ENCODE peak calls at places on chromosomes 13 and 19, in six cellular contexts. One of them, this sample, is unnamed.

GRCh38 chr19:42468273-42468796 is 25.6 kb upstream of the CXCL17 start:
- DNase-seq in IMR-90: peak; percentile 62
- DNase-seq in H9: no peak
- DNase-seq in H1: no peak
- DNase-seq in neuronal stem cell: no peak
- DNase-seq in trophoblast cell: peak; percentile 65
- DNase-seq in this sample: peak; percentile 58

GRCh38 chr19:29418106-29418684 is 107.6 kb upstream of the VSTM2B start:
- DNase-seq in IMR-90: no peak
- DNase-seq in H9: no peak
- DNase-seq in H1: no peak
- DNase-seq in neuronal stem cell: no peak
- DNase-seq in trophoblast cell: no peak
- DNase-seq in this sample: no peak

GRCh38 chr19:51647318-51647717 is 693 bp upstream of the SIGLEC14 start:
- DNase-seq in IMR-90: no peak
- DNase-seq in H9: no peak
- DNase-seq in H1: no peak
- DNase-seq in neuronal stem cell: no peak
- DNase-seq in trophoblast cell: no peak
- DNase-seq in this sample: no peak

GRCh38 chr13:61774903-61775302 is 359.3 kb upstream of the PCDH20 start:
- DNase-seq in IMR-90: no peak
- DNase-seq in H9: no peak
- DNase-seq in H1: no peak
- DNase-seq in neuronal stem cell: no peak
- DNase-seq in trophoblast cell: no peak
- DNase-seq in this sample: no peak

GRCh38 chr19:37217855-37218591 is at the start of gene ZNF383:
- DNase-seq in IMR-90: peak; percentile 84
- DNase-seq in H9: peak; percentile 95
- DNase-seq in H1: peak; percentile 92
- DNase-seq in neuronal stem cell: peak; percentile 82
- DNase-seq in trophoblast cell: peak; percentile 92
- DNase-seq in this sample: peak; percentile 91

GRCh38 chr19:41705393-41706174 is 2.8 kb upstream of the CEACAM5 start:
- DNase-seq in IMR-90: no peak
- DNase-seq in H9: peak; percentile 67
- DNase-seq in H1: no peak
- DNase-seq in neuronal stem cell: peak; percentile 4
- DNase-seq in trophoblast cell: no peak
- DNase-seq in this sample: no peak

GRCh38 chr13:46668302-46668720 is 115.3 kb downstream of the LRCH1 start:
- DNase-seq in IMR-90: peak; percentile 95
- DNase-seq in H9: no peak
- DNase-seq in H1: no peak
- DNase-seq in neuronal stem cell: no peak
- DNase-seq in trophoblast cell: no peak
- DNase-seq in this sample: peak; percentile 74

GRCh38 chr19:39182174-39182505 is 14.6 kb upstream of the NCCRP1 start:
- DNase-seq in IMR-90: no peak
- DNase-seq in H9: no peak
- DNase-seq in H1: no peak
- DNase-seq in neuronal stem cell: no peak
- DNase-seq in trophoblast cell: peak; percentile 60
- DNase-seq in this sample: no peak

GRCh38 chr13:27847669-27848068 is 55.4 kb downstream of the GSX1 start:
- DNase-seq in IMR-90: no peak
- DNase-seq in H9: no peak
- DNase-seq in H1: no peak
- DNase-seq in neuronal stem cell: no peak
- DNase-seq in trophoblast cell: no peak
- DNase-seq in this sample: no peak
- H3K27me3 ChIP-seq in IMR-90: peaks cover 4% of the 10 kb centered on the region
- H3K27me3 ChIP-seq in H9: no peaks in the 10 kb centered on the region
- H3K27me3 ChIP-seq in H1: peaks cover 2% of the 10 kb centered on the region
- H3K27me3 ChIP-seq in neuronal stem cell: no peaks in the 10 kb centered on the region
- H3K27me3 ChIP-seq in trophoblast cell: no peaks in the 10 kb centered on the region
- H3K27me3 ChIP-seq in this sample: peaks cover 11% of the 10 kb centered on the region

GRCh38 chr19:11073568-11073967 is 15.7 kb upstream of the LDLR start:
- DNase-seq in IMR-90: no peak
- DNase-seq in H9: no peak
- DNase-seq in H1: no peak
- DNase-seq in neuronal stem cell: no peak
- DNase-seq in trophoblast cell: no peak
- DNase-seq in this sample: no peak

GRCh38 chr19:11067356-11068113 is 21.7 kb upstream of the LDLR start:
- DNase-seq in IMR-90: peak; percentile 41
- DNase-seq in H9: no peak
- DNase-seq in H1: no peak
- DNase-seq in neuronal stem cell: no peak
- DNase-seq in trophoblast cell: peak; percentile 52
- DNase-seq in this sample: peak; percentile 25

GRCh38 chr19:11066326-11066725 is 22.9 kb upstream of the LDLR start:
- DNase-seq in IMR-90: no peak
- DNase-seq in H9: no peak
- DNase-seq in H1: no peak
- DNase-seq in neuronal stem cell: no peak
- DNase-seq in trophoblast cell: peak; percentile 97
- DNase-seq in this sample: no peak

GRCh38 chr19:11070123-11070522 is 19.1 kb upstream of the LDLR start:
- DNase-seq in IMR-90: no peak
- DNase-seq in H9: no peak
- DNase-seq in H1: no peak
- DNase-seq in neuronal stem cell: no peak
- DNase-seq in trophoblast cell: no peak
- DNase-seq in this sample: no peak

GRCh38 chr19:11069451-11070009 is 19.7 kb upstream of the LDLR start:
- DNase-seq in IMR-90: no peak
- DNase-seq in H9: no peak
- DNase-seq in H1: no peak
- DNase-seq in neuronal stem cell: no peak
- DNase-seq in trophoblast cell: no peak
- DNase-seq in this sample: no peak
- H4K91ac ChIP-seq in IMR-90: no peak overlapping the region
- H4K91ac ChIP-seq in H9: no peak overlapping the region
- H4K91ac ChIP-seq in H1: no peak overlapping the region
- H4K91ac ChIP-seq in neuronal stem cell: no peak overlapping the region
- H4K91ac ChIP-seq in trophoblast cell: no peak overlapping the region
- H4K91ac ChIP-seq in this sample: no peak overlapping the region

GRCh38 chr19:13152356-13152853 is 2.2 kb downstream of the IER2 start:
- DNase-seq in IMR-90: no peak
- DNase-seq in H9: no peak
- DNase-seq in H1: no peak
- DNase-seq in neuronal stem cell: no peak
- DNase-seq in trophoblast cell: peak; percentile 50
- DNase-seq in this sample: no peak

GRCh38 chr19:13154911-13155471 is 4.8 kb downstream of the IER2 start:
- DNase-seq in IMR-90: peak; percentile 65
- DNase-seq in H9: peak; percentile 92
- DNase-seq in H1: peak; percentile 90
- DNase-seq in neuronal stem cell: peak; percentile 67
- DNase-seq in trophoblast cell: peak; percentile 96
- DNase-seq in this sample: peak; percentile 93

GRCh38 chr19:13152854-13153626 is 2.8 kb downstream of the IER2 start:
- DNase-seq in IMR-90: peak; percentile 93
- DNase-seq in H9: peak; percentile 96
- DNase-seq in H1: peak; percentile 99
- DNase-seq in neuronal stem cell: peak; percentile 98
- DNase-seq in trophoblast cell: peak; percentile 91
- DNase-seq in this sample: peak; percentile 98

GRCh38 chr19:13154241-13154778 is 4.1 kb downstream of the IER2 start:
- DNase-seq in IMR-90: peak; percentile 95
- DNase-seq in H9: peak; percentile 41
- DNase-seq in H1: peak; percentile 53
- DNase-seq in neuronal stem cell: peak; percentile 46
- DNase-seq in trophoblast cell: peak; percentile 81
- DNase-seq in this sample: peak; percentile 82

DNA sequence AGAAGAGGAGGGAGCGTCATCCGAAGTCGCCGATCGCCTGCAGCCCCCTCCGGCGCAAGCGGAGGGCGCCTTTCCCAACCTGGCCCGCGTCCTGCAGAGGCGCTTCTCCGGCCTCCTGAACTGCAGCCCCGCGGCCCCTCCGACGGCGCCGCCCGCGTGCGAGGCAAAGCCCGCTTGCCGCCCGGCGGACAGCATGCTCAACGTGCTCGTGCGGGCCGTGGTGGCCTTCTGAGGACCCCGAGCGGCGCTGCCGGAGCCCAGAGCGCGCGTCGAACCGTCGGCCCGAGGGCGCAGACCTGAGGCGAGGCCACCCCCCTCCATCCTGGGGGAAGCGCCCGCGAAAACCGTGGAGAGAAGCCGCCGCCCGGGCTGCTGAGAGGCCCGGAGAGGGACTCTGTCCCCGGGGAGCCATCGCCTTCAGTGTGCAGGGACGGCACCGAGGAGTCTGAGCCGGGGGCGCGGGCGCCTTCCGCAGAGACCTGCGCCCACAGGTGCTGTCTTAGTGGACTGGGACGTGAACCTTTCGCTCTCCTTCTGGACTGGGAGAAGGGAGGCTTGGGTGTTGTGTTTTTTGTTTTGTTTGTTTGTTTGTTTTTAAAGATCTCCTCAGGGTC is 3.5 kb downstream of the IER2 start:
- DNase-seq in IMR-90: no peak
- DNase-seq in H9: no peak
- DNase-seq in H1: no peak
- DNase-seq in neuronal stem cell: peak; percentile 48
- DNase-seq in trophoblast cell: no peak
- DNase-seq in this sample: no peak
- H2BK5ac ChIP-seq in IMR-90: peak overlapping the region; percentile 88
- H2BK5ac ChIP-seq in H9: no peak overlapping the region
- H2BK5ac ChIP-seq in H1: peak overlapping the region; percentile 99
- H2BK5ac ChIP-seq in neuronal stem cell: peak overlapping the region; percentile 79
- H2BK5ac ChIP-seq in trophoblast cell: peak overlapping the region; percentile 84
- H2BK5ac ChIP-seq in this sample: peak overlapping the region; percentile 94

GRCh38 chr19:35848919-35849505 is 3.3 kb downstream of the NPHS1 start:
- DNase-seq in IMR-90: no peak
- DNase-seq in H9: no peak
- DNase-seq in H1: no peak
- DNase-seq in neuronal stem cell: no peak
- DNase-seq in trophoblast cell: no peak
- DNase-seq in this sample: no peak

GRCh38 chr19:35851213-35852028 is 883 bp downstream of the NPHS1 start:
- DNase-seq in IMR-90: no peak
- DNase-seq in H9: peak; percentile 84
- DNase-seq in H1: peak; percentile 89
- DNase-seq in neuronal stem cell: no peak
- DNase-seq in trophoblast cell: no peak
- DNase-seq in this sample: no peak

GRCh38 chr19:35846038-35846668 is 6.2 kb downstream of the NPHS1 start:
- DNase-seq in IMR-90: no peak
- DNase-seq in H9: peak; percentile 71
- DNase-seq in H1: peak; percentile 61
- DNase-seq in neuronal stem cell: no peak
- DNase-seq in trophoblast cell: no peak
- DNase-seq in this sample: peak; percentile 8

GRCh38 chr19:35847911-35848310 is 4.4 kb downstream of the NPHS1 start:
- DNase-seq in IMR-90: no peak
- DNase-seq in H9: no peak
- DNase-seq in H1: no peak
- DNase-seq in neuronal stem cell: no peak
- DNase-seq in trophoblast cell: no peak
- DNase-seq in this sample: no peak

GRCh38 chr19:35848486-35848885 is 3.8 kb downstream of the NPHS1 start:
- DNase-seq in IMR-90: no peak
- DNase-seq in H9: no peak
- DNase-seq in H1: no peak
- DNase-seq in neuronal stem cell: no peak
- DNase-seq in trophoblast cell: no peak
- DNase-seq in this sample: no peak
- H3K27me3 ChIP-seq in IMR-90: peaks cover 77% of the 10 kb centered on the region
- H3K27me3 ChIP-seq in H9: peaks cover 18% of the 10 kb centered on the region
- H3K27me3 ChIP-seq in H1: peaks cover 31% of the 10 kb centered on the region
- H3K27me3 ChIP-seq in neuronal stem cell: peaks cover 19% of the 10 kb centered on the region
- H3K27me3 ChIP-seq in trophoblast cell: peaks cover 27% of the 10 kb centered on the region
- H3K27me3 ChIP-seq in this sample: peaks cover 96% of the 10 kb centered on the region

GRCh38 chr19:40231544-40232424 is 5.3 kb upstream of the CCNP start:
- DNase-seq in IMR-90: no peak
- DNase-seq in H9: peak; percentile 69
- DNase-seq in H1: no peak
- DNase-seq in neuronal stem cell: no peak
- DNase-seq in trophoblast cell: no peak
- DNase-seq in this sample: peak; percentile 26
- H4K91ac ChIP-seq in IMR-90: peak overlapping the region; percentile 39
- H4K91ac ChIP-seq in H9: no peak overlapping the region
- H4K91ac ChIP-seq in H1: peak overlapping the region; percentile 44
- H4K91ac ChIP-seq in neuronal stem cell: no peak overlapping the region
- H4K91ac ChIP-seq in trophoblast cell: peak overlapping the region; percentile 8
- H4K91ac ChIP-seq in this sample: peak overlapping the region; percentile 92

GRCh38 chr19:1189419-1189818 is 15.4 kb upstream of the SBNO2 start:
- DNase-seq in IMR-90: peak; percentile 35
- DNase-seq in H9: no peak
- DNase-seq in H1: no peak
- DNase-seq in neuronal stem cell: no peak
- DNase-seq in trophoblast cell: no peak
- DNase-seq in this sample: no peak
- H2BK5ac ChIP-seq in IMR-90: no peak overlapping the region
- H2BK5ac ChIP-seq in H9: no peak overlapping the region
- H2BK5ac ChIP-seq in H1: peak overlapping the region; percentile 21
- H2BK5ac ChIP-seq in neuronal stem cell: no peak overlapping the region
- H2BK5ac ChIP-seq in trophoblast cell: peak overlapping the region; percentile 81
- H2BK5ac ChIP-seq in this sample: no peak overlapping the region

DNA sequence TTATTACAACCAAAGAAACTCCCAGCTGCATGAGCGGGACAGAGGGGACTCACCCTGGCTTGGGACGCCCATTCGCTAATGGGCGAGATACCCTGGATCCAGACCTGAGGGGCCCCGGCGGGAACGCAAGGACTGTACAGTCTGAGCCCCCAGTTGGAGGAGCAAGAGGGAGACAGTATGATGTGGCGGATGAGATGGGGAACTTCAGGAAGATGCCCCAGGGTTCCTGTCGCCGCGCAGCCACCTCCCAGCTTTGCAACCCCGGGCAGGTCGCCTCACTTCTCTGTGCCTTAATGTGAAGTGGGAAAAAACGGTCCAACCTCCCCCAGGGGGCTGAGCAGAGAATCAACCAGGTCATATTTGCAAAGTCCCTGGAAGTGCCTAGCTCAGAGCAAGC is 2.5 kb downstream of the NPAS1 start:
- DNase-seq in IMR-90: no peak
- DNase-seq in H9: peak; percentile 27
- DNase-seq in H1: no peak
- DNase-seq in neuronal stem cell: no peak
- DNase-seq in trophoblast cell: no peak
- DNase-seq in this sample: no peak
- H3K27me3 ChIP-seq in IMR-90: peaks cover 52% of the 10 kb centered on the region
- H3K27me3 ChIP-seq in H9: peaks cover 39% of the 10 kb centered on the region
- H3K27me3 ChIP-seq in H1: peaks cover 48% of the 10 kb centered on the region
- H3K27me3 ChIP-seq in neuronal stem cell: peaks cover 31% of the 10 kb centered on the region
- H3K27me3 ChIP-seq in trophoblast cell: peaks cover 46% of the 10 kb centered on the region
- H3K27me3 ChIP-seq in this sample: peaks cover 58% of the 10 kb centered on the region

GRCh38 chr13:34647379-34647778 is 294.7 kb upstream of the NBEA start:
- DNase-seq in IMR-90: no peak
- DNase-seq in H9: no peak
- DNase-seq in H1: no peak
- DNase-seq in neuronal stem cell: no peak
- DNase-seq in trophoblast cell: no peak
- DNase-seq in this sample: no peak
- H4K91ac ChIP-seq in IMR-90: no peak overlapping the region
- H4K91ac ChIP-seq in H9: no peak overlapping the region
- H4K91ac ChIP-seq in H1: no peak overlapping the region
- H4K91ac ChIP-seq in neuronal stem cell: no peak overlapping the region
- H4K91ac ChIP-seq in trophoblast cell: no peak overlapping the region
- H4K91ac ChIP-seq in this sample: no peak overlapping the region

GRCh38 chr19:35643255-35644205 is 2.0 kb downstream of the ETV2 start:
- DNase-seq in IMR-90: peak; percentile 60
- DNase-seq in H9: peak; percentile 94
- DNase-seq in H1: peak; percentile 93
- DNase-seq in neuronal stem cell: peak; percentile 87
- DNase-seq in trophoblast cell: peak; percentile 84
- DNase-seq in this sample: peak; percentile 88
- H2BK5ac ChIP-seq in IMR-90: peak overlapping the region; percentile 62
- H2BK5ac ChIP-seq in H9: no peak overlapping the region
- H2BK5ac ChIP-seq in H1: peak overlapping the region; percentile 66
- H2BK5ac ChIP-seq in neuronal stem cell: peak overlapping the region; percentile 89
- H2BK5ac ChIP-seq in trophoblast cell: peak overlapping the region; percentile 89
- H2BK5ac ChIP-seq in this sample: no peak overlapping the region

This sample was measured in mesenchymal stem cell.